ENCODE peak calls at places on chromosomes 16 and 17, in six cellular contexts. N is A549, P is uterus, W is breast epithelium, D is prostate gland, Y is H1. I is an unnamed sample.

GRCh38 chr16:87416826-87417471 is 24.8 kb downstream of the MAP1LC3B start:
- DNase-seq in N (peak; percentile 54), P (peak; percentile 56), W (no peak), D (no peak), Y (no peak), I (no peak)

GRCh38 chr16:2432286-2432685 is 3.0 kb downstream of the CCNF start:
- DNase-seq in N (no peak), P (no peak), W (no peak), D (no peak), Y (no peak), I (no peak)

GRCh38 chr16:14669776-14670175 is 24.3 kb downstream of the PLA2G10 start:
- DNase-seq in N (peak; percentile 33), P (peak; percentile 21), W (no peak), D (no peak), Y (no peak), I (peak; percentile 16)

GRCh38 chr17:74235040-74235581 is 21.7 kb downstream of the TTYH2 start:
- DNase-seq in N (no peak), P (no peak), W (no peak), D (no peak), Y (no peak), I (no peak)

GRCh38 chr16:1959269-1960039 is at the start of gene NDUFB10:
- DNase-seq in N (peak; percentile 94), P (peak; percentile 87), W (peak; percentile 75), D (peak; percentile 86), Y (peak; percentile 96), I (peak; percentile 86)

GRCh38 chr16:85484337-85485295 is 128.5 kb upstream of the GSE1 start:
- DNase-seq in N (no peak), P (no peak), W (no peak), D (no peak), Y (no peak), I (no peak)

GRCh38 chr17:5769936-5770335 is 185.6 kb upstream of the NLRP1 start:
- DNase-seq in N (no peak), P (no peak), W (no peak), D (no peak), Y (no peak), I (no peak)

GRCh38 chr16:67349172-67349571 is 22.6 kb downstream of the LRRC36 start:
- DNase-seq in N (peak; percentile 41), P (no peak), W (no peak), D (no peak), Y (no peak), I (no peak)

GRCh38 chr17:42989726-42990652 is 8.2 kb upstream of the RPL27 start:
- DNase-seq in N (peak; percentile 64), P (no peak), W (no peak), D (no peak), Y (no peak), I (no peak)

GRCh38 chr17:62800580-62800979 is 7.5 kb downstream of the MARCHF10 start:
- DNase-seq in N (peak; percentile 79), P (no peak), W (peak; percentile 67), D (peak; percentile 33), Y (peak; percentile 41), I (peak; percentile 71)

GRCh38 chr17:14306602-14307001 is 5.7 kb downstream of the HS3ST3B1 start:
- DNase-seq in N (no peak), P (no peak), W (no peak), D (no peak), Y (no peak), I (no peak)

GRCh38 chr17:50947844-50948514 is 81.8 kb upstream of the TOB1 start:
- DNase-seq in N (peak; percentile 89), P (peak; percentile 44), W (peak; percentile 76), D (peak; percentile 85), Y (no peak), I (peak; percentile 47)

GRCh38 chr17:5198472-5198871 is 6.8 kb upstream of the ZNF594 start:
- DNase-seq in N (no peak), P (no peak), W (no peak), D (no peak), Y (no peak), I (peak; percentile 40)

GRCh38 chr16:27600386-27600785 is 50.4 kb downstream of the KATNIP start:
- DNase-seq in N (no peak), P (no peak), W (no peak), D (no peak), Y (peak; percentile 51), I (no peak)

GRCh38 chr17:12902046-12902445 is 112.7 kb downstream of the ARHGAP44 start:
- DNase-seq in N (no peak), P (no peak), W (no peak), D (no peak), Y (no peak), I (no peak)

GRCh38 chr17:73304971-73305786 is 6.6 kb downstream of the CDC42EP4 start:
- DNase-seq in N (peak; percentile 82), P (peak; percentile 77), W (no peak), D (no peak), Y (peak; percentile 63), I (no peak)

GRCh38 chr17:57902800-57903759 is 52.1 kb downstream of the CUEDC1 start:
- DNase-seq in N (peak; percentile 95), P (peak; percentile 75), W (peak; percentile 95), D (peak; percentile 91), Y (no peak), I (peak; percentile 95)

GRCh38 chr16:4402439-4403132 is 13.8 kb downstream of the CORO7 start:
- DNase-seq in N (peak; percentile 72), P (peak; percentile 83), W (peak; percentile 74), D (peak; percentile 74), Y (peak; percentile 97), I (peak; percentile 63)

GRCh38 chr17:69143683-69144231 is 2.1 kb upstream of the ABCA6 start:
- DNase-seq in N (no peak), P (no peak), W (no peak), D (no peak), Y (no peak), I (no peak)

GRCh38 chr16:49977427-49977826 is 47.6 kb upstream of the CNEP1R1 start:
- DNase-seq in N (no peak), P (no peak), W (no peak), D (no peak), Y (no peak), I (no peak)

GRCh38 chr16:78962457-78962929 is 638.0 kb downstream of the MAF start:
- DNase-seq in N (no peak), P (no peak), W (no peak), D (no peak), Y (no peak), I (no peak)

GRCh38 chr17:52227926-52228325 is 69.4 kb upstream of the CA10 start:
- DNase-seq in N (no peak), P (no peak), W (no peak), D (no peak), Y (no peak), I (no peak)

GRCh38 chr17:40177275-40177874 is at the start of gene RAPGEFL1:
- DNase-seq in N (no peak), P (peak; percentile 75), W (peak; percentile 72), D (peak; percentile 77), Y (peak; percentile 86), I (peak; percentile 71)

DNA sequence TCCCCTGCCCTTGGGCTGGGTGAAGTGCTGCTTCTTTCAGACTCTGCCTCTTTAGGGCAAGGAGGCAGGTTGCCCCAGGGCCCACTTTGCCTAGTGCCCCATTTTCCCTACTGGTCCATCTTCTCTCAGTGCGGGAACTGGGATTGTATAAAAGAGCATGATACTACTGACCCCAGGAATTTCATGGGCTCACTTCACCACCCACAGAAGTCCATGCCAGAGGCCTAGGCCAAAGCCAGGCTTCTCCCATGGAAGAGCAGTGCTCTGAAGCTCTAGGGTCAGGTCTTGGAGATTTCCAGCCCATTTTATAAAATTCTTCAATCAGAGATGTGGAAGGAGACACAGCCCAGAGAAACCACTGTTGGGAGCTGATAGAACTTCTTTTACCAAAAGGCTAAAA is 5.7 kb downstream of the CACNG1 start:
- DNase-seq in N (no peak), P (no peak), W (no peak), D (no peak), Y (no peak), I (no peak)
- TF ChIP-seq CTCF in N (no peak), P (no peak), W (no peak), D (no peak), Y (no peak), I (no peak)

GRCh38 chr16:30778549-30779244 is 8.3 kb downstream of the ZNF629 start:
- DNase-seq in N (no peak), P (no peak), W (no peak), D (no peak), Y (peak; percentile 59), I (no peak)
- TF ChIP-seq POLR2A in N (no peak), P (no peak), W (no peak), D (no peak), Y (peak; percentile 49), I (no peak)

GRCh38 chr17:75318615-75319222 is 29.5 kb upstream of the SLC25A19 start:
- DNase-seq in N (no peak), P (no peak), W (no peak), D (no peak), Y (no peak), I (no peak)

GRCh38 chr17:75315541-75316243 is 26.5 kb upstream of the SLC25A19 start:
- DNase-seq in N (no peak), P (no peak), W (no peak), D (no peak), Y (no peak), I (no peak)

GRCh38 chr17:75318211-75318610 is 29.0 kb upstream of the SLC25A19 start:
- DNase-seq in N (no peak), P (no peak), W (no peak), D (no peak), Y (no peak), I (no peak)

GRCh38 chr17:75316253-75316652 is 27.0 kb upstream of the SLC25A19 start:
- DNase-seq in N (no peak), P (no peak), W (no peak), D (no peak), Y (no peak), I (no peak)

DNA sequence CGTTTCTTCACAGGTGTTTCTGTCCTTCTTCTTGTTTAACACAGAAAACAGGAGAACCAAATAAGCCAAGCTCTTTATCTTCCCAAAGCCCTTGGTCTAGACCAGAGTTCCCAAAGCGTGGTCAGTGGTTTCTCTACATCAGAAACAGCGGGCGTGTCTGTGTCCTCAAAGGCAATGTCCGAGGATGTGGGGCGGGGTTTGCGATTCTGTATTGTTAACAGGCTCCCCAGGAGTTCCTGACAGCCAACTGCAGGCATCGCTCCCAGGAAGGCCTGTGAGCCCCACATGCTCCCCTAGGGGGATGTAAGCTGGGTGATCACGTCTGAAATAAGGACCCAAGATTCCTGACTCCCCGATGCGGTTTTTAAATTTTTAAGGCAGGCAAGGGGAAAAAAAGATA is 28.4 kb upstream of the SLC25A19 start:
- DNase-seq in N (no peak), P (no peak), W (no peak), D (no peak), Y (no peak), I (no peak)
- TF ChIP-seq CTCF in N (no peak), P (no peak), W (no peak), D (no peak), Y (no peak), I (no peak)

GRCh38 chr17:78214016-78214705 is at the start of gene BIRC5:
- DNase-seq in N (peak; percentile 92), P (peak; percentile 82), W (peak; percentile 73), D (peak; percentile 82), Y (peak; percentile 96), I (peak; percentile 70)
- TF ChIP-seq POLR2A in N (peak; percentile 27), P (no peak), W (no peak), D (peak; percentile 30), Y (peak; percentile 53), I (no peak)

GRCh38 chr17:44124118-44124438 is 637 bp upstream of the HDAC5 start:
- DNase-seq in N (no peak), P (no peak), W (no peak), D (no peak), Y (no peak), I (no peak)
- TF ChIP-seq CTCF in N (no peak), P (no peak), W (no peak), D (no peak), Y (no peak), I (no peak)

GRCh38 chr17:37744961-37745800 is at the start of gene HNF1B:
- DNase-seq in N (peak; percentile 68), P (no peak), W (no peak), D (peak; percentile 74), Y (peak; percentile 65), I (no peak)
- TF ChIP-seq POLR2A in N (peak; percentile 60), P (no peak), W (no peak), D (peak; percentile 83), Y (no peak), I (no peak)